ENCODE peak calls at places on chromosomes 16 and 17, in six cellular contexts. M, I, R, G, D and U are unnamed samples. For H3K4me1, the result is how much of the 10 kb centered on the place peaks cover.

GRCh38 chr16:59719121-59719520 is 985.0 kb upstream of the GOT2 start:
- DNase-seq in M (no peak), I (no peak), R (no peak), G (no peak), D (no peak), U (no peak)

GRCh38 chr17:66373944-66374817 is 71.8 kb downstream of the PRKCA start:
- DNase-seq in M (no peak), I (no peak), R (peak), G (no peak), D (no peak), U (no peak)

GRCh38 chr17:56707312-56708219 is 114.1 kb downstream of the NOG start:
- DNase-seq in M (no peak), I (peak), R (peak), G (no peak), D (no peak), U (no peak)

GRCh38 chr17:26818736-26819135 is 475.2 kb upstream of the WSB1 start:
- DNase-seq in M (peak), I (peak), R (peak), G (peak), D (no peak), U (no peak)

GRCh38 chr17:72512649-72513556 is 392.1 kb downstream of the SOX9 start:
- DNase-seq in M (no peak), I (no peak), R (no peak), G (no peak), D (no peak), U (peak)

GRCh38 chr17:10149573-10150399 is 48.6 kb downstream of the GAS7 start:
- DNase-seq in M (peak), I (no peak), R (no peak), G (peak), D (no peak), U (no peak)

GRCh38 chr17:50264263-50265113 is 9.8 kb upstream of the TMEM92 start:
- DNase-seq in M (no peak), I (no peak), R (peak), G (no peak), D (no peak), U (no peak)

GRCh38 chr17:44267818-44268490 is at the start of gene SLC4A1:
- DNase-seq in M (no peak), I (no peak), R (no peak), G (no peak), D (no peak), U (no peak)

GRCh38 chr17:75878174-75878998 is at the start of gene TRIM47:
- DNase-seq in M (no peak), I (no peak), R (peak), G (peak), D (peak), U (no peak)

GRCh38 chr16:89567656-89568594 is 7.4 kb downstream of the RPL13 start:
- DNase-seq in M (no peak), I (no peak), R (no peak), G (no peak), D (no peak), U (no peak)

GRCh38 chr16:67462279-67462655 is 18.7 kb downstream of the ATP6V0D1 start:
- DNase-seq in M (no peak), I (no peak), R (no peak), G (no peak), D (no peak), U (no peak)

GRCh38 chr17:4772235-4772613 is 538 bp downstream of the TM4SF5 start:
- DNase-seq in M (no peak), I (no peak), R (no peak), G (no peak), D (no peak), U (no peak)

GRCh38 chr16:48885456-48885855 is 275.5 kb upstream of the N4BP1 start:
- DNase-seq in M (no peak), I (no peak), R (no peak), G (no peak), D (no peak), U (no peak)

GRCh38 chr17:67546578-67547527 is 169.8 kb downstream of the PITPNC1 start:
- DNase-seq in M (no peak), I (no peak), R (peak), G (peak), D (peak), U (peak)

GRCh38 chr17:35076874-35077273 is 13.4 kb upstream of the RFFL start:
- DNase-seq in M (no peak), I (no peak), R (no peak), G (no peak), D (no peak), U (no peak)

GRCh38 chr16:86740817-86741799 is 162.8 kb downstream of the FOXL1 start:
- DNase-seq in M (no peak), I (no peak), R (peak), G (peak), D (no peak), U (no peak)

GRCh38 chr16:10770907-10771306 is 27.3 kb downstream of the NUBP1 start:
- DNase-seq in M (no peak), I (no peak), R (no peak), G (no peak), D (no peak), U (no peak)

GRCh38 chr16:86786338-86786737 is 208.0 kb downstream of the FOXL1 start:
- DNase-seq in M (no peak), I (no peak), R (no peak), G (no peak), D (peak), U (no peak)

GRCh38 chr16:47657977-47658376 is 196.8 kb downstream of the PHKB start:
- DNase-seq in M (no peak), I (no peak), R (no peak), G (no peak), D (no peak), U (no peak)

GRCh38 chr17:63309021-63309420 is 137.1 kb downstream of the CYB561 start:
- DNase-seq in M (no peak), I (no peak), R (no peak), G (peak), D (no peak), U (no peak)

GRCh38 chr16:57938936-57939871 is 31.7 kb downstream of the CNGB1 start:
- DNase-seq in M (peak), I (no peak), R (no peak), G (peak), D (peak), U (no peak)

GRCh38 chr17:76912585-76912984 is 44.4 kb downstream of the MGAT5B start:
- DNase-seq in M (no peak), I (no peak), R (no peak), G (no peak), D (no peak), U (no peak)

GRCh38 chr16:16782153-16782552 is 403.2 kb downstream of the NPIPA7 start:
- DNase-seq in M (no peak), I (no peak), R (no peak), G (no peak), D (no peak), U (no peak)

GRCh38 chr16:79278506-79278905 is 322.0 kb downstream of the MAF start:
- DNase-seq in M (no peak), I (no peak), R (no peak), G (no peak), D (no peak), U (peak)

DNA sequence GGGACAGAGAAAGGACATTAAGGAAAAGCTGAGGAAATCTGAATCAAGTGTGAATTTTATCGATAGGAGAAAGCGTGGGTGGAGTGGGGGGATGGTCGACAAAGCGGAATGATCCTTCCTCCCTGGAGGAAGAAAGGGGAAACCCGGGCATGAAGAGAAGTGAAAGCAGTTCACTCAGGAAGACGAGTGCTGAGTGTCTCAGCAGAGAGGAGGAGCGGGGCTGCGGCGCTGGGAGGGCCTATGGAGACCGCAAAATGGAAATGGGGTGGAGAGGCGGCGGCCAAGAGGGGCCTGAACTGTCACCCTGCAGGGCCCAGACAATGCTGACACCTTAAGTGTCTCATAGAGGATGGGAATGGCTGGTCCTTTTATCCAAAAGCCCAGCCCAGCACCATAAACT is 8.7 kb downstream of the ZDHHC7 start:
- DNase-seq in M (no peak), I (no peak), R (no peak), G (no peak), D (no peak), U (no peak)
- H3K4me1 ChIP-seq in M (half or more), I (under half), R (under half), G (half or more), D (half or more), U (under half)

GRCh38 chr17:78359936-78360370 is at the start of gene SOCS3:
- DNase-seq in M (peak), I (peak), R (peak), G (peak), D (peak), U (no peak)

GRCh38 chr17:78357687-78358537 is 2.0 kb downstream of the SOCS3 start:
- DNase-seq in M (no peak), I (no peak), R (peak), G (peak), D (no peak), U (no peak)

GRCh38 chr17:78357177-78357586 is 2.7 kb downstream of the SOCS3 start:
- DNase-seq in M (no peak), I (no peak), R (no peak), G (peak), D (no peak), U (no peak)

GRCh38 chr17:78359216-78359935 is 501 bp downstream of the SOCS3 start:
- DNase-seq in M (no peak), I (no peak), R (peak), G (peak), D (no peak), U (no peak)

GRCh38 chr17:78358538-78359215 is 1.2 kb downstream of the SOCS3 start:
- DNase-seq in M (no peak), I (no peak), R (peak), G (peak), D (peak), U (no peak)
- H3K4me3 ChIP-seq in M (peak), I (peak), R (peak), G (peak), D (peak), U (no peak)

GRCh38 chr17:49020609-49021008 is 23.4 kb downstream of the IGF2BP1 start:
- DNase-seq in M (no peak), I (no peak), R (no peak), G (no peak), D (no peak), U (no peak)

GRCh38 chr17:49021095-49021767 is 24.0 kb downstream of the IGF2BP1 start:
- DNase-seq in M (no peak), I (no peak), R (peak), G (no peak), D (no peak), U (no peak)

GRCh38 chr17:49021768-49022103 is 24.6 kb downstream of the IGF2BP1 start:
- DNase-seq in M (no peak), I (no peak), R (no peak), G (no peak), D (no peak), U (no peak)

GRCh38 chr17:49024523-49024922 is 27.3 kb downstream of the IGF2BP1 start:
- DNase-seq in M (no peak), I (no peak), R (no peak), G (no peak), D (no peak), U (no peak)

DNA sequence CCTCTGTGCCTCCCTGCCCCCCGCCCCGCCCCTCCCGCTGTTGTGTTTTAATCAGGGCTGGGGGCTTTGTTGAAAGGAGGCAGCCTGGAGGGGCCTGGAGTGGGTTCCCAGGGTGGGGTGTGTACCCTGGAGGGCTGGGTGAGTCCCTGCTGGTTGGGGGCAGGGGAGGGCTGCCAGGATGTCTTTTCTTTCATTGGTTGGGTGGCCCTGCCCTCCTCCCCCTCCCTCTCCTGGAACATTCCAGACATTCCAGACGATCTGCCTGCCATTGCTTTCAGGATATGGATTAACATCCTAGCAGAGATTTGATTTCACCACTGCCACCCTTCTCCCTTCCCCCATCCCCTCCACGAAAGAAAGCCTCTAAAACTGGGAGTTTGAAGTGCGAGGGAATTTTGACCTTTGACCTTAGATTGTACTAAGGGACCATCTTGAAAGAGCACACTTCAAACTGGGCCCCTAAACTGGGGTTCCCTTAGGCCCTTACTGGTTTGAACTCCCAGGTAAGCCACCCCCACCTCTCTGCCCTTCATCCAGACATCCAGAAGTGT is 25.3 kb downstream of the IGF2BP1 start:
- DNase-seq in M (no peak), I (peak), R (peak), G (peak), D (no peak), U (no peak)
- H3K4me1 ChIP-seq in M (under half), I (under half), R (half or more), G (half or more), D (under half), U (under half)

GRCh38 chr16:4309102-4309832 is 6.6 kb upstream of the GLIS2 start:
- DNase-seq in M (no peak), I (no peak), R (no peak), G (no peak), D (no peak), U (peak)

GRCh38 chr16:4309833-4310266 is 6.0 kb upstream of the GLIS2 start:
- DNase-seq in M (peak), I (no peak), R (peak), G (peak), D (peak), U (peak)

GRCh38 chr16:4303973-4304372 is 11.9 kb upstream of the GLIS2 start:
- DNase-seq in M (no peak), I (no peak), R (peak), G (no peak), D (no peak), U (no peak)

GRCh38 chr16:4307215-4308037 is 8.4 kb upstream of the GLIS2 start:
- DNase-seq in M (peak), I (peak), R (peak), G (peak), D (peak), U (peak)

DNA sequence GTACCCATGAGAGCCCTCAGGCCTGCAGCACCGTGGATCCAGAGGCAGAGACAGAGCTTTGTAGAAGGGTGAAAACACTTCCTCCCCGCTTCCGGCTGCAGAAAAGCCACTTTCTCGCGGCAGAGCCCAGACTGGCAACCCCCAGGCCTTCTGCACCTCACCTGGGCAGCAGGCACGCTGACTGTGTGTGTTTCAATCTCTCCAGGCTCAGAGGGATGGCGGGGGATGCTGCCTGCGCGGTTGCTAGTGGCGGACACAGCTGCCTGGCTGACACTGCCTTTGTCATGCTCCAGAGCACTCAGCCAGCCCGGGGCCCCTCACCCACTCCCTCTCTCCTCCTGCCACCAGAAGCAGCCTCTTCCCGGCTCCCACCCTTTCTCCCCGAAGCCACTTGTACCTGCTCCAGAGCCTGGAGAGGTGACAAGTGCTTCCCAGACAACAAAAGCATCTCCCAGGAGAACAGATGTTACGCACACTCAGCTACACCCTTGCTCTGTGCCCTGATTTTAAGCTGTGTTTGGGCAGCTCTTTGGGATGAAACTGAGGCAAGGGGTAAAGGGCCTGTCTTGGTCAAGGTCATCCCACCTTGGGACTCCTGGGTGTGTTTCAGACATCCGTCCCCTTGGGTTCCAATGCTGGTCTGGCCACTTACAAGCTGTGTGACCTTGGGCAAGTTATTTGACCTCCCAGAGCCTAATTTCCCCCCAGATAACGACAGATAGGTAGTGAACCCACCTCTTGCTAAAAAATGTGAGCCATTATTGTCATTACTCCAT is 9.2 kb upstream of the GLIS2 start:
- DNase-seq in M (no peak), I (no peak), R (peak), G (no peak), D (no peak), U (peak)
- H3K4me3 ChIP-seq in M (peak), I (peak), R (peak), G (peak), D (peak), U (peak)

GRCh38 chr16:75385507-75386152 is 47.7 kb downstream of the CFDP1 start:
- DNase-seq in M (peak), I (peak), R (peak), G (peak), D (no peak), U (peak)

GRCh38 chr16:75383141-75383540 is 50.2 kb downstream of the CFDP1 start:
- DNase-seq in M (no peak), I (no peak), R (no peak), G (no peak), D (no peak), U (no peak)

GRCh38 chr16:75391254-75391653 is 42.0 kb downstream of the CFDP1 start:
- DNase-seq in M (no peak), I (no peak), R (no peak), G (no peak), D (no peak), U (no peak)

GRCh38 chr16:75389096-75389692 is 44.1 kb downstream of the CFDP1 start:
- DNase-seq in M (no peak), I (no peak), R (no peak), G (no peak), D (no peak), U (no peak)

GRCh38 chr16:75387951-75388350 is 45.4 kb downstream of the CFDP1 start:
- DNase-seq in M (no peak), I (no peak), R (no peak), G (no peak), D (no peak), U (no peak)
- H3K4me1 ChIP-seq in M (under half), I (under half), R (under half), G (under half), D (under half), U (under half)

GRCh38 chr17:79168486-79169055 is 93.9 kb downstream of the ENGASE start:
- DNase-seq in M (no peak), I (no peak), R (no peak), G (no peak), D (no peak), U (no peak)
- H3K4me3 ChIP-seq in M (no peak), I (no peak), R (no peak), G (no peak), D (no peak), U (no peak)